ENCODE peak calls at places on chromosome 14, in five cellular contexts. D, J, O, X and N are unnamed samples.

GRCh38 chr14:96502621-96503251 is 554 bp downstream of the PAPOLA start:
- DNase-seq in O (peak), J (no peak), X (peak), D (peak), N (peak)

GRCh38 chr14:52801014-52801708 is 9.8 kb upstream of the GNPNAT1 start:
- DNase-seq in J (no peak), O (no peak), D (no peak), X (no peak), N (no peak)

GRCh38 chr14:65179918-65180724 is 77.8 kb upstream of the MAX start:
- DNase-seq in J (no peak), X (no peak), D (peak), O (no peak), N (no peak)

GRCh38 chr14:101918125-101918989 is 46.0 kb upstream of the DYNC1H1 start:
- DNase-seq in D (no peak), O (no peak), X (no peak), J (no peak), N (no peak)

GRCh38 chr14:42222924-42223471 is 616.3 kb downstream of the LRFN5 start:
- DNase-seq in D (no peak), O (peak), J (no peak), X (no peak), N (peak)

GRCh38 chr14:96016761-96017160 is 22.4 kb upstream of the C14orf132 start:
- DNase-seq in J (no peak), O (peak), D (no peak), X (no peak), N (no peak)

GRCh38 chr14:73289729-73290128 is 52.4 kb downstream of the PAPLN start:
- DNase-seq in J (no peak), X (no peak), O (no peak), D (no peak), N (no peak)

GRCh38 chr14:52514046-52514811 is 38.1 kb downstream of the TXNDC16 start:
- DNase-seq in O (no peak), X (no peak), J (no peak), D (no peak), N (no peak)

GRCh38 chr14:72804653-72805180 is 89.2 kb downstream of the DPF3 start:
- DNase-seq in D (no peak), X (no peak), O (no peak), J (no peak), N (no peak)

GRCh38 chr14:80504781-80505180 is 293.5 kb upstream of the DIO2 start:
- DNase-seq in J (no peak), O (no peak), X (no peak), D (no peak), N (no peak)

GRCh38 chr14:88798161-88798560 is 5.4 kb upstream of the EML5 start:
- DNase-seq in X (no peak), D (no peak), J (no peak), O (peak), N (peak)

GRCh38 chr14:55697358-55697985 is 117.5 kb downstream of the KTN1 start:
- DNase-seq in X (no peak), O (no peak), J (no peak), D (no peak), N (no peak)

GRCh38 chr14:105059917-105060565 is 5.2 kb downstream of the GPR132 start:
- DNase-seq in O (no peak), D (no peak), J (peak), X (no peak), N (no peak)

GRCh38 chr14:72521968-72522741 is 371.7 kb downstream of the DPF3 start:
- DNase-seq in X (no peak), O (no peak), D (no peak), J (no peak), N (no peak)

GRCh38 chr14:34699873-34700621 is 14.3 kb downstream of the CFL2 start:
- DNase-seq in J (no peak), D (no peak), X (no peak), O (peak), N (peak)

GRCh38 chr14:24317141-24317927 is 6.0 kb downstream of the LTB4R start:
- DNase-seq in J (no peak), X (no peak), D (no peak), O (no peak), N (no peak)

GRCh38 chr14:80350707-80351106 is 139.4 kb upstream of the DIO2 start:
- DNase-seq in J (no peak), X (no peak), O (no peak), D (no peak), N (no peak)

GRCh38 chr14:19993438-19993837 is 8.5 kb upstream of the OR4Q2 start:
- DNase-seq in J (no peak), D (no peak), X (no peak), O (no peak), N (no peak)

GRCh38 chr14:65478596-65478995 is 66.1 kb downstream of the FUT8 start:
- DNase-seq in X (no peak), O (no peak), J (no peak), D (no peak), N (no peak)

GRCh38 chr14:32017587-32017986 is 59.5 kb upstream of the ARHGAP5 start:
- DNase-seq in O (no peak), D (no peak), J (no peak), X (no peak), N (no peak)

GRCh38 chr14:90740081-90740480 is 76.1 kb downstream of the TTC7B start:
- DNase-seq in D (no peak), X (no peak), O (no peak), J (no peak), N (no peak)

GRCh38 chr14:68976160-68977067 is 2.7 kb downstream of the ACTN1 start:
- DNase-seq in J (no peak), X (no peak), D (no peak), O (no peak), N (no peak)

GRCh38 chr14:77151918-77152588 is 10.5 kb upstream of the ZDHHC22 start:
- DNase-seq in D (no peak), O (peak), X (no peak), J (no peak), N (peak)

GRCh38 chr14:104240426-104241157 is 102.2 kb downstream of the KIF26A start:
- DNase-seq in X (no peak), J (no peak), O (peak), D (no peak), N (no peak)

GRCh38 chr14:63991833-63992232 is 139.0 kb downstream of the SYNE2 start:
- DNase-seq in D (no peak), J (no peak), X (no peak), O (no peak), N (no peak)

GRCh38 chr14:64190974-64191502 is 103.1 kb downstream of the ESR2 start:
- DNase-seq in D (no peak), O (no peak), J (no peak), X (no peak), N (no peak)

GRCh38 chr14:31336646-31337045 is 83.7 kb downstream of the HEATR5A start:
- DNase-seq in D (no peak), J (no peak), X (no peak), O (no peak), N (no peak)

GRCh38 chr14:100677925-100678765 is 48.5 kb upstream of the DLK1 start:
- DNase-seq in X (no peak), J (no peak), O (peak), D (no peak), N (peak)

GRCh38 chr14:90781344-90781761 is 34.9 kb downstream of the TTC7B start:
- DNase-seq in O (no peak), X (no peak), J (no peak), D (no peak), N (no peak)

GRCh38 chr14:81638656-81639055 is 105.0 kb upstream of the SEL1L start:
- DNase-seq in X (no peak), J (no peak), O (no peak), D (no peak), N (no peak)